ENCODE peak calls at places on chromosomes 7 and 10, in four cellular contexts. One of them, this sample, is unnamed. For H3K36me3, the result is how much of the 10 kb centered on the place peaks cover.

GRCh38 chr10:30999084-30999712 is 32.5 kb downstream of the ZNF438 start:
- DNase-seq in right lobe of liver: no peak
- DNase-seq in uterus: no peak
- DNase-seq in BJ: no peak
- DNase-seq in this sample: no peak

GRCh38 chr7:94403546-94403945 is 8.9 kb downstream of the COL1A2 start:
- DNase-seq in BJ: no peak
- DNase-seq in right lobe of liver: no peak
- DNase-seq in uterus: no peak
- DNase-seq in this sample: no peak

GRCh38 chr10:49139866-49140195 is 6.0 kb upstream of the FAM170B start:
- DNase-seq in uterus: no peak
- DNase-seq in right lobe of liver: no peak
- DNase-seq in BJ: peak
- DNase-seq in this sample: peak

GRCh38 chr10:81873231-81873931 is 1.6 kb upstream of the NRG3 start:
- DNase-seq in uterus: no peak
- DNase-seq in BJ: no peak
- DNase-seq in right lobe of liver: no peak
- DNase-seq in this sample: no peak

GRCh38 chr10:22624289-22624738 is 90.1 kb downstream of the PIP4K2A start:
- DNase-seq in BJ: peak
- DNase-seq in right lobe of liver: no peak
- DNase-seq in uterus: no peak
- DNase-seq in this sample: peak

GRCh38 chr7:29810813-29811482 is 4.6 kb downstream of the WIPF3 start:
- DNase-seq in uterus: no peak
- DNase-seq in right lobe of liver: no peak
- DNase-seq in BJ: no peak
- DNase-seq in this sample: no peak

GRCh38 chr10:22148956-22149355 is 68.9 kb downstream of the EBLN1 start:
- DNase-seq in uterus: no peak
- DNase-seq in BJ: no peak
- DNase-seq in right lobe of liver: no peak
- DNase-seq in this sample: no peak

GRCh38 chr10:103578782-103579382 is 85.4 kb downstream of the NEURL1 start:
- DNase-seq in right lobe of liver: peak
- DNase-seq in BJ: no peak
- DNase-seq in uterus: no peak
- DNase-seq in this sample: peak

GRCh38 chr7:144834516-144835165 is 1.2 kb downstream of the TPK1 start:
- DNase-seq in BJ: no peak
- DNase-seq in uterus: no peak
- DNase-seq in right lobe of liver: peak
- DNase-seq in this sample: no peak

GRCh38 chr10:75029874-75030273 is 81.6 kb upstream of the SAMD8 start:
- DNase-seq in BJ: no peak
- DNase-seq in uterus: no peak
- DNase-seq in right lobe of liver: no peak
- DNase-seq in this sample: no peak

GRCh38 chr7:120951309-120951706 is 731 bp downstream of the ING3 start:
- DNase-seq in BJ: no peak
- DNase-seq in right lobe of liver: no peak
- DNase-seq in uterus: no peak
- DNase-seq in this sample: no peak

GRCh38 chr7:78018541-78019456 is 220.2 kb downstream of the PHTF2 start:
- DNase-seq in uterus: peak
- DNase-seq in BJ: no peak
- DNase-seq in right lobe of liver: peak
- DNase-seq in this sample: no peak

GRCh38 chr10:80552151-80552646 is 14.5 kb downstream of the SH2D4B start:
- DNase-seq in right lobe of liver: peak
- DNase-seq in BJ: no peak
- DNase-seq in uterus: no peak
- DNase-seq in this sample: no peak

GRCh38 chr7:92631067-92631829 is 41.1 kb upstream of the FAM133B start:
- DNase-seq in right lobe of liver: no peak
- DNase-seq in uterus: no peak
- DNase-seq in BJ: no peak
- DNase-seq in this sample: no peak

GRCh38 chr10:119090026-119090808 is 9.6 kb upstream of the EIF3A start:
- DNase-seq in BJ: no peak
- DNase-seq in uterus: no peak
- DNase-seq in right lobe of liver: no peak
- DNase-seq in this sample: no peak

GRCh38 chr7:85426487-85426960 is 239.7 kb upstream of the SEMA3D start:
- DNase-seq in BJ: no peak
- DNase-seq in right lobe of liver: no peak
- DNase-seq in uterus: no peak
- DNase-seq in this sample: no peak

GRCh38 chr7:98281757-98282652 is 519 bp downstream of the BRI3 start:
- DNase-seq in BJ: no peak
- DNase-seq in uterus: peak
- DNase-seq in right lobe of liver: peak
- DNase-seq in this sample: no peak

GRCh38 chr7:134154581-134155130 is 27.5 kb downstream of the LRGUK start:
- DNase-seq in uterus: no peak
- DNase-seq in right lobe of liver: no peak
- DNase-seq in BJ: no peak
- DNase-seq in this sample: no peak

GRCh38 chr10:110993024-110993693 is 73.8 kb downstream of the SHOC2 start:
- DNase-seq in uterus: no peak
- DNase-seq in BJ: peak
- DNase-seq in right lobe of liver: no peak
- DNase-seq in this sample: peak

GRCh38 chr7:129782257-129783096 is 170.3 kb downstream of the UBE2H start:
- DNase-seq in right lobe of liver: no peak
- DNase-seq in BJ: no peak
- DNase-seq in uterus: no peak
- DNase-seq in this sample: no peak

GRCh38 chr10:113666682-113667252 is 2.9 kb upstream of the NRAP start:
- DNase-seq in uterus: no peak
- DNase-seq in right lobe of liver: no peak
- DNase-seq in BJ: no peak
- DNase-seq in this sample: no peak

GRCh38 chr7:133186060-133186459 is 66.8 kb upstream of the EXOC4 start:
- DNase-seq in uterus: no peak
- DNase-seq in right lobe of liver: no peak
- DNase-seq in BJ: no peak
- DNase-seq in this sample: no peak

GRCh38 chr7:142556745-142557144 is 192.5 kb upstream of the PRSS1 start:
- DNase-seq in BJ: peak
- DNase-seq in right lobe of liver: peak
- DNase-seq in uterus: peak
- DNase-seq in this sample: peak

GRCh38 chr10:78543749-78544446 is 510.2 kb downstream of the RPS24 start:
- DNase-seq in BJ: peak
- DNase-seq in right lobe of liver: no peak
- DNase-seq in uterus: peak
- DNase-seq in this sample: no peak

GRCh38 chr10:125102216-125102615 is 58.1 kb downstream of the CTBP2 start:
- DNase-seq in BJ: no peak
- DNase-seq in right lobe of liver: no peak
- DNase-seq in uterus: no peak
- DNase-seq in this sample: no peak

GRCh38 chr7:73828107-73828803 is 2.5 kb upstream of the CLDN4 start:
- DNase-seq in right lobe of liver: no peak
- DNase-seq in uterus: peak
- DNase-seq in BJ: no peak
- DNase-seq in this sample: no peak

GRCh38 chr10:34889004-34889869 is 74.1 kb upstream of the PARD3 start:
- DNase-seq in uterus: no peak
- DNase-seq in BJ: no peak
- DNase-seq in right lobe of liver: no peak
- DNase-seq in this sample: no peak

GRCh38 chr7:51102828-51103227 is 213.8 kb downstream of the COBL start:
- DNase-seq in uterus: no peak
- DNase-seq in BJ: no peak
- DNase-seq in right lobe of liver: no peak
- DNase-seq in this sample: no peak

GRCh38 chr10:125093199-125093841 is 67.0 kb downstream of the CTBP2 start:
- DNase-seq in uterus: peak
- DNase-seq in BJ: no peak
- DNase-seq in right lobe of liver: no peak
- DNase-seq in this sample: no peak

GRCh38 chr10:86345296-86346168 is 21.1 kb downstream of the GRID1 start:
- DNase-seq in BJ: peak
- DNase-seq in right lobe of liver: no peak
- DNase-seq in uterus: no peak
- DNase-seq in this sample: peak

GRCh38 chr10:4686644-4686996 is 139.4 kb upstream of the AKR1E2 start:
- DNase-seq in BJ: no peak
- DNase-seq in right lobe of liver: no peak
- DNase-seq in uterus: no peak
- DNase-seq in this sample: peak

GRCh38 chr7:69577221-69577620 is 21.1 kb upstream of the AUTS2 start:
- DNase-seq in BJ: no peak
- DNase-seq in uterus: no peak
- DNase-seq in right lobe of liver: no peak
- DNase-seq in this sample: no peak

GRCh38 chr7:85172530-85172941 is 14.3 kb downstream of the SEMA3D start:
- DNase-seq in right lobe of liver: no peak
- DNase-seq in uterus: no peak
- DNase-seq in BJ: peak
- DNase-seq in this sample: no peak

GRCh38 chr10:79995979-79996629 is 47.2 kb upstream of the SFTPD start:
- DNase-seq in BJ: no peak
- DNase-seq in uterus: no peak
- DNase-seq in right lobe of liver: no peak
- DNase-seq in this sample: no peak

GRCh38 chr10:52443419-52444388 is 129.6 kb downstream of the DKK1 start:
- DNase-seq in uterus: no peak
- DNase-seq in right lobe of liver: no peak
- DNase-seq in BJ: peak
- DNase-seq in this sample: no peak

DNA sequence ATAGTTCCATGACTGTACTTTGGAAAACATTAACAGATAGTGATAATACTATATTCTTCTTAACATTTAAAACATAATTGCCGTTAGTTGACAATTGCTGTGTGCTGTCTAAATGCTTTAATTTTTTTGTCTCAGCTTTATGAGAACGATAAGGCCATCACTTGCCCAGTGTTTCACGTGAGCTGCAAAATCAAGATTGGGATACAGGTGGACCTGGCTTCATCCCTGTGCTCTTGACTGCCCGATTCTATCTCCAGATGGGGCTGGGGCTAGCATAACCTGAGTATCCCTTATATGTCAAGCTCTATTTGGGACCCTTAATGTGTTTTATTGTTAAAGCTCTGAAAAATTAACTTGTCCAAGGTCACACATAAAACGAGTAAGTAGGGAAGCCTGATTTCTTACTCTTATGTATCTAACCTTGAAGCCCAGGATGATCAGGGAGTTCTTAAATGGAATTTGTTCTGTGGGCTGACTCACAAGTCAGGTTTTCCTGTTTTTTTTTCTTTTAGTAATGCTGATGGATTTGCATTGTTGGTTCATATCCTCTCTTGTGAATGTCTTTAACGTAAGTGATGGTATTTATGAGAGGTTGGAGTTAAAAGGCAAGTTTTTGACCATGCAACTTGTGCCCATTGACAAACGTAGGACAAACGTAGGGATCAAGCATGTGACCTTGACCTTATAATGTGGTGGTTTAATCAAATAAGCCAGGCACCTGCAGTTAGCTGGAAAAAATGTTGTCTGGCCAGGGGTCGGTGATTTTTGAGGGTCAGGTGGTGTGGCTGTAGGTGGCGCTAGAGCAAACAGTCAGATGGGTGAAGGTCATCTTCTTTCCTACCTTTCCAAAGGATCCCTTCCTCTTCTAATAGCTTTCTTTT is 3.6 kb downstream of the PRKAR2B start:
- DNase-seq in uterus: no peak
- DNase-seq in right lobe of liver: no peak
- DNase-seq in BJ: no peak
- DNase-seq in this sample: no peak
- TF ChIP-seq CTCF in uterus: no peak
- TF ChIP-seq CTCF in right lobe of liver: no peak
- TF ChIP-seq CTCF in BJ: no peak
- TF ChIP-seq CTCF in this sample: peak

GRCh38 chr7:39001595-39001994 is 23.9 kb downstream of the POU6F2 start:
- DNase-seq in right lobe of liver: no peak
- DNase-seq in BJ: no peak
- DNase-seq in uterus: no peak
- DNase-seq in this sample: no peak
- H3K4me3 ChIP-seq in right lobe of liver: no peak
- H3K4me3 ChIP-seq in BJ: no peak
- H3K4me3 ChIP-seq in uterus: no peak
- H3K4me3 ChIP-seq in this sample: no peak

GRCh38 chr7:6384327-6384726 is 63.4 kb downstream of the DAGLB start:
- DNase-seq in right lobe of liver: no peak
- DNase-seq in BJ: no peak
- DNase-seq in uterus: no peak
- DNase-seq in this sample: no peak
- H3K36me3 ChIP-seq in right lobe of liver: under half
- H3K36me3 ChIP-seq in BJ: under half
- H3K36me3 ChIP-seq in uterus: under half
- H3K36me3 ChIP-seq in this sample: under half

DNA sequence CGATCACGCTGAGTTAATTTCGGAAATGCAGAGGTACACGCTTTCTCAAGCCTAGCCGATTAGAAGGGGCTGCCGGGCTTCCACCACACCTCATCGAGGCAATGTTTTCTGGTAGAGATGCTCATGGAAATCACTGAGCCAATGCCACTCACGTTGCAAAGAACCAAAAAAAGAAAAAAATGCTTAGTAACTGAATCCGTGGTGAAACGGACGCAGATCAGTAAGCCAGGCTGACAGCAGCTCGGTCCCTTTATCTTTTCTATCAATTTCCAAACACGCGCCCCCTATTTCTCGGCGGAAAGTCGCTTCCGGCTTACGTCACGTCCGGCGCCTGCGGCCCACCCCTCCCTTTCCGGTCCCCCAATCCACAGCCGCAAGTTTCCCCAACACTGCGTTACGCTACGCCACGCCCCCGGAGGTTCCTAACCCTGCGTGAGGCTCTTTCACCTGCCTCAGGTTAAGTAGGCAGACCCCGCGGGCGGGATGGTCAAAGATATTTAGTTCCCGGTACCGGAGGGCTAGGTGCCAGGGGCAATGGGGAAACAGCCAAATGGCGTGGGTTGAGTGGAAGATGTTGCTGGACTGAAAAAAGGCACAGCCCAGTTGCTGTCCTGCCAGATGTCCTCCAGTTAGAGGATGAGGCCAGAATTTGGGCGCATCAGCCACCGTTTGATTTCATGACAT is at the start of gene NSUN6:
- DNase-seq in right lobe of liver: peak
- DNase-seq in BJ: no peak
- DNase-seq in uterus: peak
- DNase-seq in this sample: peak
- TF ChIP-seq CTCF in right lobe of liver: no peak
- TF ChIP-seq CTCF in BJ: peak
- TF ChIP-seq CTCF in uterus: peak
- TF ChIP-seq CTCF in this sample: no peak

This sample was measured in kidney epithelial cell.